ENCODE peak calls at places on chromosomes 5 and 9, in four cellular contexts. Q, B, G and P are unnamed samples.

GRCh38 chr5:178866946-178867345 is 7.2 kb downstream of the ZNF354B start:
- DNase-seq in B (no peak), G (no peak), Q (no peak), P (no peak)

GRCh38 chr9:119963258-119963797 is 594.1 kb upstream of the BRINP1 start:
- DNase-seq in B (peak; percentile 10), G (no peak), Q (no peak), P (no peak)

GRCh38 chr5:103397996-103398581 is 139.5 kb downstream of the MACIR start:
- DNase-seq in B (no peak), G (no peak), Q (no peak), P (no peak)

GRCh38 chr9:108851138-108851537 is 4.6 kb downstream of the ACTL7B start:
- DNase-seq in G (no peak), Q (no peak), B (no peak), P (no peak)

GRCh38 chr9:104895572-104895971 is 32.4 kb downstream of the ABCA1 start:
- DNase-seq in Q (no peak), B (no peak), G (no peak), P (no peak)

GRCh38 chr5:142680605-142681259 is 5.2 kb downstream of the FGF1 start:
- DNase-seq in B (peak; percentile 82), Q (peak; percentile 65), G (no peak), P (peak; percentile 67)

GRCh38 chr5:103800728-103801127 is 238.1 kb upstream of the NUDT12 start:
- DNase-seq in Q (no peak), G (no peak), B (no peak), P (no peak)

GRCh38 chr5:54329731-54330709 is 19.6 kb upstream of the ARL15 start:
- DNase-seq in Q (no peak), B (no peak), G (no peak), P (no peak)

GRCh38 chr5:67182406-67182805 is 14.2 kb downstream of the CD180 start:
- DNase-seq in Q (no peak), B (no peak), G (peak; percentile 14), P (no peak)

GRCh38 chr5:10635257-10635860 is 71.5 kb downstream of the ANKRD33B start:
- DNase-seq in Q (no peak), G (no peak), B (peak; percentile 10), P (no peak)

GRCh38 chr5:141733198-141733597 is 51.2 kb upstream of the ARAP3 start:
- DNase-seq in Q (no peak), B (no peak), G (no peak), P (no peak)

GRCh38 chr5:128782446-128782845 is 182.8 kb upstream of the SLC27A6 start:
- DNase-seq in B (peak; percentile 12), Q (no peak), G (no peak), P (no peak)
- TF ChIP-seq TCF7L2 in B (no peak), Q (no peak), G (no peak), P (no peak)

GRCh38 chr9:15416880-15417279 is 5.8 kb upstream of the SNAPC3 start:
- DNase-seq in B (no peak), Q (peak; percentile 56), G (peak; percentile 30), P (no peak)
- TF ChIP-seq TCF7L2 in B (no peak), Q (no peak), G (no peak), P (no peak)

DNA sequence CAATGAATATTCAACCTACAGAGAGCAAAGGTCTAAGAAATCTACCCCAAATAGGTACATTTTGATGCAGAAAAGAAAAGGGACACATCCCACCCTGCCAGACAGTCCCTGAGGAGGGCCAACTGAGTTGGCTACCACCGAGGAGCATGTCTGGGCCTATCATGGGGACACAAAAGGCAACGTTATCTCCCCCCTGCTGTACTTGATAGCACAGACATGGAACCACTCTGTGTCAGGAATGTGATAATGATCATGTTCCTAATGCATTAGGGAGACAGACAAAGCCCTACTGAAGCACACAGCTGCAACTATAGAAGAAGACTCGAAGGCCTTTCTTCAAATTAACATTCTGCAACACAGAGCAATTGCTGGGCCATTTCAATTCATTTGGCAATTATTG is 84.5 kb downstream of the ENC1 start:
- DNase-seq in G (no peak), Q (no peak), B (no peak), P (no peak)
- TF ChIP-seq TCF7L2 in G (no peak), Q (no peak), B (no peak), P (no peak)

GRCh38 chr5:57193757-57194413 is 20.0 kb downstream of the GPBP1 start:
- DNase-seq in Q (no peak), G (no peak), B (no peak), P (no peak)
- TF ChIP-seq TCF7L2 in Q (no peak), G (no peak), B (no peak), P (no peak)

GRCh38 chr5:84168841-84169240 is 215.8 kb downstream of the EDIL3 start:
- DNase-seq in G (no peak), B (no peak), Q (no peak), P (no peak)
- TF ChIP-seq TCF7L2 in G (no peak), B (no peak), Q (no peak), P (no peak)

GRCh38 chr9:77589046-77589795 is 58.9 kb downstream of the GNA14 start:
- DNase-seq in Q (no peak), G (no peak), B (no peak), P (no peak)
- TF ChIP-seq TCF7L2 in Q (no peak), G (no peak), B (no peak), P (no peak)

DNA sequence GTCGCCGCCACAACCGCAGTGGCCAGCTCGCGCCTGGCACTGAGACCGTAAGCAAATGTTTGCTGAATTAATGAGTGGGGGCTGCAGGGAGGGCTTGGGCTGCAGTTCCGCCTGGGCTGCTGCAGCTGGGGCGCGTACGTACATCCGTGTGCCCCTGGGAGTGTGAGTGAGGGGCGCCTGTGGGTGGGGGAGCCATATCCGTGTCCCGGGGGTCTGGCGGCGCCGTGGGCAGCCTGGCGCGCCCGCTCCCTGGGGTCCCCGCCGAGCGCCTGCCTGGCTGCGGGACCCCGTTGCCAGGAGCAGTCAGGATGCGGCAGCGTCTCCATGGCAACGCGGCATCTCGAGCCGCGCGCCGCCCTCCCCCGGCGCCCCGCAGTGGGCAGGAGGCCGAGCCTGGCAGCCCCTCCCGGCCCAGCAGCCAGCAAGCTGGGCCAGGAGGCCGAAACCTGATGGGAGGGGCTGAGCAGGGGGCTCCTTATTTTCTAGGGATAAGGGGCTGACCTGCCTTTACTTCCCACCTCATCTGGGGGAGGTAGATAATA is 31.3 kb upstream of the PSD2 start:
- DNase-seq in B (no peak), Q (no peak), G (no peak), P (no peak)
- TF ChIP-seq TCF7L2 in B (no peak), Q (no peak), G (no peak), P (no peak)

GRCh38 chr9:36039696-36040095 is 3.0 kb downstream of the RECK start:
- DNase-seq in G (no peak), B (no peak), Q (no peak), P (no peak)
- TF ChIP-seq TCF7L2 in G (no peak), B (no peak), Q (no peak), P (no peak)

GRCh38 chr9:2087500-2088313 is 72.6 kb downstream of the SMARCA2 start:
- DNase-seq in G (peak; percentile 37), B (peak; percentile 42), Q (peak; percentile 25), P (peak; percentile 7)
- TF ChIP-seq TCF7L2 in G (no peak), B (no peak), Q (no peak), P (no peak)

DNA sequence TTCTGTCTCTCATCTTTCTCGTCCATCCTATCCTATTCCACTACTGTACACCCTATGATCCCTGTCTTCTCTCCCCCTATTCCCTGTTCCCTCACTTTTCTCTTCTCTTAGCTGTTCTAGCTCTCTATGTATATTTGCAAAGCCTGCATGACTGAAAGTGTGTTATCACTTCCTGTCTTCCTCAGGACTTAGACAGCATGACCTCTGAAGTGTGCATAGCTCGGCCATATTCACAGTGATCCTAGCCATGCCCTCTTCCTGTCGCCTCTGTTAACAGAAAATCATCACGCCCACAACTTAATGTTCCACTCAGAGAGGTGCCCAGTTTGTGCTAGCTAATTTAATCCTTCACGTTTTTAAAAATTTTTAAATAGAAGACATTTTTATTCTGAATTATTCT is 35.8 kb upstream of the CDH6 start:
- DNase-seq in Q (no peak), G (no peak), B (no peak), P (no peak)
- TF ChIP-seq TCF7L2 in Q (no peak), G (no peak), B (no peak), P (no peak)